ENCODE peak calls at places on chromosomes 5 and 9, in four cellular contexts. One of them, this sample, is unnamed.
A peak's percentile ranks its signal among the peaks of the same experiment; 100 is the strongest.

GRCh38 chr5:82072138-82072537 is 100.3 kb downstream of the ATG10 start:
- DNase-seq in Panc1: no peak
- DNase-seq in HCT116: no peak
- DNase-seq in HepG2: no peak
- DNase-seq in this sample: no peak

GRCh38 chr5:159801303-159801702 is 115.0 kb upstream of the ADRA1B start:
- DNase-seq in HepG2: no peak
- DNase-seq in HCT116: no peak
- DNase-seq in Panc1: no peak
- DNase-seq in this sample: no peak

GRCh38 chr9:127144670-127145458 is 22.4 kb upstream of the ANGPTL2 start:
- DNase-seq in HepG2: no peak
- DNase-seq in Panc1: no peak
- DNase-seq in HCT116: no peak
- DNase-seq in this sample: no peak

GRCh38 chr5:180097163-180097894 is 25.8 kb upstream of the RNF130 start:
- DNase-seq in HCT116: no peak
- DNase-seq in HepG2: no peak
- DNase-seq in Panc1: no peak
- DNase-seq in this sample: no peak

GRCh38 chr9:75139201-75139600 is 50.9 kb downstream of the OSTF1 start:
- DNase-seq in Panc1: no peak
- DNase-seq in HepG2: no peak
- DNase-seq in HCT116: no peak
- DNase-seq in this sample: no peak

GRCh38 chr5:172452398-172453205 is 1.7 kb downstream of the SH3PXD2B start:
- DNase-seq in HepG2: no peak
- DNase-seq in HCT116: peak; percentile 54
- DNase-seq in Panc1: no peak
- DNase-seq in this sample: no peak

GRCh38 chr9:107358867-107359440 is 75.9 kb downstream of the RAD23B start:
- DNase-seq in Panc1: no peak
- DNase-seq in HCT116: no peak
- DNase-seq in HepG2: no peak
- DNase-seq in this sample: no peak

GRCh38 chr5:132221781-132222648 is 5.6 kb downstream of the P4HA2 start:
- DNase-seq in Panc1: no peak
- DNase-seq in HepG2: no peak
- DNase-seq in HCT116: no peak
- DNase-seq in this sample: no peak

GRCh38 chr5:83724001-83724400 is 3.3 kb upstream of the HAPLN1 start:
- DNase-seq in HCT116: no peak
- DNase-seq in HepG2: peak; percentile 51
- DNase-seq in Panc1: no peak
- DNase-seq in this sample: no peak

GRCh38 chr5:124021066-124021641 is 509.2 kb downstream of the CSNK1G3 start:
- DNase-seq in HepG2: no peak
- DNase-seq in HCT116: no peak
- DNase-seq in Panc1: no peak
- DNase-seq in this sample: no peak

GRCh38 chr9:38417003-38417965 is 7.0 kb downstream of the IGFBPL1 start:
- DNase-seq in HCT116: peak; percentile 35
- DNase-seq in HepG2: peak; percentile 38
- DNase-seq in Panc1: no peak
- DNase-seq in this sample: peak; percentile 68

GRCh38 chr5:81783401-81783800 is 32.5 kb upstream of the SSBP2 start:
- DNase-seq in HepG2: no peak
- DNase-seq in HCT116: no peak
- DNase-seq in Panc1: no peak
- DNase-seq in this sample: no peak

GRCh38 chr9:22508790-22509189 is 62.2 kb downstream of the DMRTA1 start:
- DNase-seq in HepG2: no peak
- DNase-seq in HCT116: no peak
- DNase-seq in Panc1: no peak
- DNase-seq in this sample: no peak

GRCh38 chr9:90722116-90722515 is 79.5 kb upstream of the DIRAS2 start:
- DNase-seq in HCT116: no peak
- DNase-seq in HepG2: no peak
- DNase-seq in Panc1: no peak
- DNase-seq in this sample: no peak

GRCh38 chr5:106311230-106311629 is 1359.5 kb downstream of the EFNA5 start:
- DNase-seq in Panc1: no peak
- DNase-seq in HepG2: no peak
- DNase-seq in HCT116: no peak
- DNase-seq in this sample: no peak

GRCh38 chr9:69097053-69097452 is 61.5 kb downstream of the FXN start:
- DNase-seq in HepG2: no peak
- DNase-seq in HCT116: no peak
- DNase-seq in Panc1: no peak
- DNase-seq in this sample: no peak

GRCh38 chr9:93451762-93452709 is 551 bp downstream of the FAM120A start:
- DNase-seq in Panc1: no peak
- DNase-seq in HepG2: peak; percentile 16
- DNase-seq in HCT116: no peak
- DNase-seq in this sample: peak; percentile 33

GRCh38 chr9:21994526-21994995 is at the start of gene CDKN2B-AS1:
- DNase-seq in HCT116: peak; percentile 65
- DNase-seq in HepG2: no peak
- DNase-seq in Panc1: no peak
- DNase-seq in this sample: no peak

GRCh38 chr9:134062461-134063087 is 5.3 kb downstream of the BRD3 start:
- DNase-seq in Panc1: no peak
- DNase-seq in HepG2: no peak
- DNase-seq in HCT116: no peak
- DNase-seq in this sample: no peak

GRCh38 chr9:81618923-81619322 is 70.4 kb downstream of the TLE1 start:
- DNase-seq in HCT116: no peak
- DNase-seq in Panc1: no peak
- DNase-seq in HepG2: no peak
- DNase-seq in this sample: no peak

GRCh38 chr5:133271606-133272005 is 219.8 kb downstream of the HSPA4 start:
- DNase-seq in HCT116: no peak
- DNase-seq in Panc1: no peak
- DNase-seq in HepG2: no peak
- DNase-seq in this sample: no peak
- TF ChIP-seq TCF7L2 in HCT116: no peak
- TF ChIP-seq TCF7L2 in Panc1: no peak
- TF ChIP-seq TCF7L2 in HepG2: no peak
- TF ChIP-seq TCF7L2 in this sample: no peak

GRCh38 chr5:1769752-1770442 is 29.7 kb downstream of the MRPL36 start:
- DNase-seq in HepG2: no peak
- DNase-seq in HCT116: no peak
- DNase-seq in Panc1: no peak
- DNase-seq in this sample: no peak

GRCh38 chr5:1767524-1768282 is 31.9 kb downstream of the MRPL36 start:
- DNase-seq in HCT116: no peak
- DNase-seq in HepG2: no peak
- DNase-seq in Panc1: no peak
- DNase-seq in this sample: no peak

GRCh38 chr5:1769017-1769640 is 30.5 kb downstream of the MRPL36 start:
- DNase-seq in Panc1: no peak
- DNase-seq in HepG2: no peak
- DNase-seq in HCT116: no peak
- DNase-seq in this sample: no peak

GRCh38 chr5:1770443-1770802 is 29.2 kb downstream of the MRPL36 start:
- DNase-seq in Panc1: no peak
- DNase-seq in HCT116: no peak
- DNase-seq in HepG2: no peak
- DNase-seq in this sample: no peak

GRCh38 chr5:1768283-1769000 is 31.2 kb downstream of the MRPL36 start:
- DNase-seq in HepG2: no peak
- DNase-seq in Panc1: no peak
- DNase-seq in HCT116: no peak
- DNase-seq in this sample: no peak
- TF ChIP-seq TCF7L2 in HepG2: no peak
- TF ChIP-seq TCF7L2 in Panc1: no peak
- TF ChIP-seq TCF7L2 in HCT116: no peak
- TF ChIP-seq TCF7L2 in this sample: no peak

GRCh38 chr5:111960466-111961215 is 203.6 kb upstream of the NREP start:
- DNase-seq in Panc1: no peak
- DNase-seq in HepG2: no peak
- DNase-seq in HCT116: no peak
- DNase-seq in this sample: no peak
- TF ChIP-seq TCF7L2 in Panc1: no peak
- TF ChIP-seq TCF7L2 in HepG2: no peak
- TF ChIP-seq TCF7L2 in HCT116: no peak
- TF ChIP-seq TCF7L2 in this sample: no peak

GRCh38 chr9:138043061-138043410 is 165.5 kb downstream of the CACNA1B start:
- DNase-seq in HCT116: no peak
- DNase-seq in Panc1: no peak
- DNase-seq in HepG2: no peak
- DNase-seq in this sample: no peak

GRCh38 chr9:138042146-138042545 is 164.6 kb downstream of the CACNA1B start:
- DNase-seq in HepG2: no peak
- DNase-seq in HCT116: no peak
- DNase-seq in Panc1: no peak
- DNase-seq in this sample: no peak

GRCh38 chr9:138042640-138043039 is 165.1 kb downstream of the CACNA1B start:
- DNase-seq in Panc1: no peak
- DNase-seq in HepG2: no peak
- DNase-seq in HCT116: no peak
- DNase-seq in this sample: no peak

GRCh38 chr9:138038244-138038671 is 160.7 kb downstream of the CACNA1B start:
- DNase-seq in HepG2: no peak
- DNase-seq in HCT116: no peak
- DNase-seq in Panc1: no peak
- DNase-seq in this sample: no peak

DNA sequence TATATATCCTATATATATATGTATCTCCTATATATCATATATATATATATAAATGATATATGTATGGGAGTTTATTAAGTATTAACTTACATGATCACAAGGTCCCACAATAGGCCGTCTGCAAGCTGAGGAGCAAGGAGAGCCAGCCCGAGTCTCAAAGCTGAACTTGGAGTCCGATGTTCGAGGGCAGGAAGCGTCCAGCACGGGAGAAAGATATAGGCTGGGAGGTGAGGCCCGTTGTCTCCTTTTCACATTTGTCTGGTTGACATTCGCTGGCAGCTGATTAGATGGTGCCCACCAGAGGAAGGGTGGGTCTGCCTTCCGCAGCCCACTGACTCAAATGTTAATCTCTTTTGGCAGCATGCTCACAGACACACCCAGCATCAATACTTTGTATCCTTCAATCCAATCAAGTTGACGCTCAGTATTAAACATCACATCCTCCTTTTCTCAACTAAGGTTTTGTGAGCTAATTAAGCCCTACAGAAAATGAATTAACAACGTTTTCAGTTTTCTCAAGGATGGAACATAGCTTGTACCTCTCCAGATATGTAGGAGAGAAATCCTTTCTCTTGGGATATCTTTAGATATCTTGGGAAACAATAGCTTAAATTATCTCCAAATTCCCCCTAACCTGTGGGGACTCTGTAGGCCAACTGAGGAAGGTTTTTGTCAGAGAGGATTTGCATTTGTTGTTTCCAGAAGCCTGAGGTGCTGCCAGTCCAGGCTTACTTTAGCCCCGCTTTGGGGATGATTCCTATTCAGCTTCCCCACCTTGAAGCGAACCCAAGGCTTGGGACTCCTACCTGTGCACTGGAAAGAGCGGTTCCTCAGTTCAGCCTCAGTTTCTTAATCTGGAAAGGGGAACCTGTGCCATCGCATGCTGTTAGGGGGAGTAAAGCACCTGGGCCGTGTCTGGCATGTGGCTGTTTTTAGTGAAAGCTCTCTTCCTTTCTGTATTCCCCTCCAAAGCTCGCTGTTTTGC is 163.2 kb downstream of the CACNA1B start:
- DNase-seq in Panc1: no peak
- DNase-seq in HCT116: no peak
- DNase-seq in HepG2: no peak
- DNase-seq in this sample: no peak
- TF ChIP-seq TCF7L2 in Panc1: no peak
- TF ChIP-seq TCF7L2 in HCT116: no peak
- TF ChIP-seq TCF7L2 in HepG2: no peak
- TF ChIP-seq TCF7L2 in this sample: no peak

GRCh38 chr9:122950263-122950662 is 9.4 kb downstream of the RABGAP1 start:
- DNase-seq in Panc1: no peak
- DNase-seq in HCT116: no peak
- DNase-seq in HepG2: no peak
- DNase-seq in this sample: no peak
- TF ChIP-seq TCF7L2 in Panc1: no peak
- TF ChIP-seq TCF7L2 in HCT116: no peak
- TF ChIP-seq TCF7L2 in HepG2: no peak
- TF ChIP-seq TCF7L2 in this sample: no peak

GRCh38 chr5:2715856-2716255 is 35.6 kb downstream of the IRX2 start:
- DNase-seq in Panc1: no peak
- DNase-seq in HepG2: no peak
- DNase-seq in HCT116: no peak
- DNase-seq in this sample: no peak
- TF ChIP-seq TCF7L2 in Panc1: no peak
- TF ChIP-seq TCF7L2 in HepG2: no peak
- TF ChIP-seq TCF7L2 in HCT116: no peak
- TF ChIP-seq TCF7L2 in this sample: no peak

GRCh38 chr9:19934301-19934868 is 145.5 kb upstream of the SLC24A2 start:
- DNase-seq in HCT116: no peak
- DNase-seq in Panc1: no peak
- DNase-seq in HepG2: no peak
- DNase-seq in this sample: no peak
- TF ChIP-seq TCF7L2 in HCT116: no peak
- TF ChIP-seq TCF7L2 in Panc1: no peak
- TF ChIP-seq TCF7L2 in HepG2: no peak
- TF ChIP-seq TCF7L2 in this sample: no peak